ENCODE peak calls at places on chromosome 17, in eight cellular contexts. Q, Z, F, I, N, M, L and Y are unnamed samples.

GRCh38 chr17:38710985-38711384 is 5.9 kb downstream of the MLLT6 start:
- DNase-seq in N (no peak), Q (no peak), F (no peak), M (no peak), Z (no peak), I (no peak), L (no peak), Y (no peak)

GRCh38 chr17:28533091-28533670 is 19.2 kb downstream of the UNC119 start:
- DNase-seq in N (no peak), Q (no peak), M (peak; percentile 52), L (no peak), I (no peak), Z (no peak), F (no peak), Y (no peak)

GRCh38 chr17:32953883-32954282 is 25.9 kb downstream of the TMEM98 start:
- DNase-seq in L (no peak), M (no peak), I (no peak), Z (no peak), F (no peak), N (no peak), Q (no peak), Y (no peak)

GRCh38 chr17:79627766-79628690 is 17.2 kb upstream of the RBFOX3 start:
- DNase-seq in Z (peak; percentile 41), M (no peak), N (no peak), F (peak; percentile 13), I (no peak), Q (no peak), L (no peak), Y (peak; percentile 12)

GRCh38 chr17:27354051-27354490 is 60.2 kb downstream of the WSB1 start:
- DNase-seq in L (no peak), I (no peak), Q (no peak), F (no peak), Z (peak; percentile 72), M (no peak), N (no peak), Y (no peak)

GRCh38 chr17:72334205-72334604 is 213.4 kb downstream of the SOX9 start:
- DNase-seq in L (peak; percentile 77), I (no peak), M (no peak), F (no peak), N (no peak), Z (no peak), Q (no peak), Y (no peak)

GRCh38 chr17:8755590-8756255 is 2.6 kb downstream of the SPDYE4 start:
- DNase-seq in N (no peak), L (no peak), Z (no peak), F (no peak), M (no peak), Q (no peak), I (no peak), Y (no peak)

GRCh38 chr17:28684963-28685362 is 23.0 kb downstream of the SUPT6H start:
- DNase-seq in L (peak; percentile 55), I (no peak), Z (peak; percentile 79), N (no peak), Q (no peak), M (peak; percentile 35), F (no peak), Y (no peak)

GRCh38 chr17:41338961-41339485 is 11.6 kb downstream of the KRT33A start:
- DNase-seq in Q (peak; percentile 35), M (no peak), F (no peak), N (no peak), L (peak; percentile 72), Z (no peak), I (peak; percentile 15), Y (no peak)

GRCh38 chr17:63196772-63197335 is 230.8 kb downstream of the TANC2 start:
- DNase-seq in Q (no peak), M (no peak), L (no peak), F (no peak), I (no peak), N (no peak), Z (no peak), Y (no peak)

GRCh38 chr17:27315322-27315721 is 21.4 kb downstream of the WSB1 start:
- DNase-seq in Q (no peak), N (no peak), I (no peak), L (peak; percentile 91), F (no peak), M (peak; percentile 80), Z (peak; percentile 97), Y (peak; percentile 66)

GRCh38 chr17:77801545-77802332 is 156.8 kb upstream of the TNRC6C start:
- DNase-seq in Z (no peak), M (no peak), Q (no peak), L (no peak), N (no peak), F (no peak), I (no peak), Y (no peak)

GRCh38 chr17:5282639-5283217 is 644 bp downstream of the RABEP1 start:
- DNase-seq in L (no peak), Z (no peak), Q (peak; percentile 83), N (peak; percentile 4), I (peak; percentile 73), F (no peak), M (peak; percentile 15), Y (no peak)

GRCh38 chr17:8467527-8467926 is 31.8 kb downstream of the NDEL1 start:
- DNase-seq in Z (no peak), Q (no peak), F (no peak), L (no peak), N (no peak), M (no peak), I (no peak), Y (no peak)

GRCh38 chr17:75219815-75220214 is 14.3 kb downstream of the NUP85 start:
- DNase-seq in Z (no peak), M (no peak), Q (no peak), I (no peak), N (no peak), F (no peak), L (no peak), Y (no peak)

GRCh38 chr17:21034350-21035235 is 8.2 kb downstream of the USP22 start:
- DNase-seq in I (no peak), F (no peak), N (no peak), M (no peak), L (peak; percentile 29), Q (peak; percentile 23), Z (no peak), Y (no peak)

GRCh38 chr17:3534881-3535252 is 22.7 kb downstream of the TRPV3 start:
- DNase-seq in N (no peak), M (no peak), Z (no peak), L (peak; percentile 70), F (no peak), I (no peak), Q (no peak), Y (no peak)

GRCh38 chr17:35578195-35578928 is at the start of gene PEX12:
- DNase-seq in Q (peak; percentile 86), Z (peak; percentile 94), N (peak; percentile 70), F (peak; percentile 88), I (peak; percentile 80), L (peak; percentile 80), M (peak; percentile 91), Y (peak; percentile 62)

GRCh38 chr17:28228109-28228840 is 90.7 kb upstream of the TMEM97 start:
- DNase-seq in L (no peak), Q (no peak), M (no peak), F (no peak), Z (no peak), I (no peak), N (no peak), Y (no peak)

GRCh38 chr17:48532261-48532660 is 1.4 kb upstream of the HOXB1 start:
- DNase-seq in F (no peak), I (no peak), L (no peak), N (no peak), Q (no peak), M (no peak), Z (no peak), Y (no peak)

GRCh38 chr17:80890551-80890930 is 101.1 kb upstream of the CHMP6 start:
- DNase-seq in L (no peak), Q (no peak), M (no peak), Z (peak; percentile 61), N (no peak), F (no peak), I (no peak), Y (no peak)

GRCh38 chr17:73068322-73069153 is 23.9 kb downstream of the SLC39A11 start:
- DNase-seq in M (no peak), I (no peak), L (peak; percentile 71), F (no peak), N (no peak), Q (no peak), Z (no peak), Y (no peak)

GRCh38 chr17:44970136-44970737 is 2.1 kb upstream of the C1QL1 start:
- DNase-seq in F (peak; percentile 51), Z (peak; percentile 89), L (peak; percentile 15), N (no peak), M (peak; percentile 39), Q (no peak), I (no peak), Y (no peak)

GRCh38 chr17:63700528-63701441 is 860 bp upstream of the LIMD2 start:
- DNase-seq in I (peak; percentile 45), L (peak; percentile 54), F (peak; percentile 80), M (peak; percentile 37), Q (peak; percentile 48), N (no peak), Z (peak; percentile 83), Y (no peak)

GRCh38 chr17:43092891-43093290 is 32.3 kb downstream of the BRCA1 start:
- DNase-seq in M (no peak), L (peak; percentile 73), F (no peak), N (no peak), I (no peak), Q (no peak), Z (no peak), Y (no peak)

GRCh38 chr17:47145351-47145750 is 43.7 kb downstream of the CDC27 start:
- DNase-seq in Q (no peak), L (no peak), N (no peak), M (no peak), F (no peak), Z (no peak), I (no peak), Y (no peak)

GRCh38 chr17:9805769-9806168 is 14.4 kb upstream of the DHRS7C start:
- DNase-seq in N (no peak), I (no peak), Q (no peak), Z (no peak), F (no peak), L (no peak), M (no peak), Y (no peak)

GRCh38 chr17:80961931-80962330 is 29.7 kb upstream of the CHMP6 start:
- DNase-seq in I (no peak), M (no peak), Q (no peak), L (no peak), N (no peak), F (no peak), Z (no peak), Y (no peak)

GRCh38 chr17:57911834-57912673 is 43.2 kb downstream of the CUEDC1 start:
- DNase-seq in N (no peak), F (no peak), L (peak; percentile 79), Z (peak; percentile 97), Q (no peak), I (no peak), M (peak; percentile 92), Y (no peak)

GRCh38 chr17:10698116-10698818 is 873 bp downstream of the ADPRM start:
- DNase-seq in Q (no peak), F (no peak), N (no peak), L (peak; percentile 41), Z (no peak), I (no peak), M (no peak), Y (no peak)

GRCh38 chr17:47286198-47286914 is 32.7 kb downstream of the ITGB3 start:
- DNase-seq in L (peak; percentile 52), N (no peak), M (no peak), F (no peak), Z (no peak), Q (no peak), I (no peak), Y (no peak)

GRCh38 chr17:193841-194806 is 12.7 kb upstream of the DOC2B start:
- DNase-seq in M (no peak), F (no peak), N (no peak), I (no peak), Z (no peak), Q (no peak), L (no peak), Y (no peak)

GRCh38 chr17:57551321-57552079 is 193.6 kb downstream of the CCDC182 start:
- DNase-seq in I (no peak), Z (no peak), L (no peak), F (no peak), M (peak; percentile 82), Q (peak; percentile 2), N (no peak), Y (no peak)

GRCh38 chr17:41559548-41559947 is 12.3 kb downstream of the KRT9 start:
- DNase-seq in N (no peak), F (no peak), I (no peak), L (peak; percentile 5), Q (no peak), Z (no peak), M (no peak), Y (no peak)